ENCODE peak calls at places on chromosome 22, in nine cellular contexts. N is upper lobe of right lung; S is A549; C is CD4-positive, alpha-beta T cell; I is HT1080; V is NAMALWA; Z is cardiac muscle cell; D is AG04450; U is amniotic stem cell. P is an unnamed sample.

GRCh38 chr22:29475550-29475949 is 4.5 kb upstream of the NEFH start:
- DNase-seq in S (no peak), N (no peak), Z (no peak), I (no peak), U (no peak), V (peak; percentile 77), C (no peak), D (no peak), P (no peak)

GRCh38 chr22:45717787-45718186 is 46.2 kb downstream of the ATXN10 start:
- DNase-seq in C (no peak), S (no peak), V (no peak), U (no peak), I (peak; percentile 76), D (peak; percentile 16), N (no peak), Z (no peak), P (peak; percentile 50)

GRCh38 chr22:36193171-36193570 is 8.4 kb downstream of the APOL4 start:
- DNase-seq in I (no peak), V (no peak), S (no peak), D (no peak), U (no peak), Z (no peak), N (no peak), C (no peak), P (no peak)

GRCh38 chr22:30511109-30511508 is 5.6 kb upstream of the SEC14L4 start:
- DNase-seq in D (no peak), I (no peak), N (no peak), V (no peak), U (no peak), S (no peak), C (no peak), Z (no peak), P (no peak)

GRCh38 chr22:29310863-29311339 is 4.5 kb downstream of the GAS2L1 start:
- DNase-seq in C (peak; percentile 21), D (peak; percentile 90), U (peak; percentile 87), S (peak; percentile 91), Z (no peak), I (peak; percentile 98), N (peak; percentile 96), V (peak; percentile 61), P (peak; percentile 75)

GRCh38 chr22:35708453-35708852 is 9.2 kb upstream of the APOL5 start:
- DNase-seq in N (no peak), I (no peak), S (no peak), U (no peak), V (no peak), D (no peak), Z (no peak), C (no peak), P (no peak)

GRCh38 chr22:35376728-35377472 is 4.0 kb upstream of the HMOX1 start:
- DNase-seq in N (peak; percentile 93), U (peak; percentile 94), D (peak; percentile 97), I (peak; percentile 98), S (peak; percentile 75), C (no peak), Z (peak; percentile 90), V (peak; percentile 70), P (peak; percentile 85)

GRCh38 chr22:47285981-47286380 is 523.5 kb downstream of the TBC1D22A start:
- DNase-seq in N (peak; percentile 57), C (no peak), I (no peak), D (no peak), V (no peak), S (no peak), Z (no peak), U (no peak), P (no peak)

GRCh38 chr22:34943830-34944229 is 122.1 kb upstream of the ISX start:
- DNase-seq in C (no peak), S (no peak), Z (no peak), V (peak; percentile 5), N (no peak), U (no peak), D (no peak), I (no peak), P (no peak)

GRCh38 chr22:36948273-36949055 is 35.0 kb downstream of the CSF2RB start:
- DNase-seq in N (no peak), C (no peak), S (no peak), D (no peak), I (no peak), U (no peak), Z (no peak), V (no peak), P (peak; percentile 2)

GRCh38 chr22:46539169-46539568 is 1.7 kb upstream of the CELSR1 start:
- DNase-seq in U (no peak), V (no peak), N (peak; percentile 82), S (no peak), Z (no peak), D (no peak), I (no peak), C (no peak), P (no peak)

GRCh38 chr22:18024276-18024939 is at the start of gene MICAL3:
- DNase-seq in Z (peak; percentile 85), U (peak; percentile 49), N (peak; percentile 70), V (peak; percentile 75), I (peak; percentile 61), C (peak; percentile 44), S (peak; percentile 57), D (no peak), P (no peak)

GRCh38 chr22:42877158-42877557 is 20.1 kb upstream of the ARFGAP3 start:
- DNase-seq in I (no peak), N (no peak), C (no peak), D (no peak), V (no peak), U (no peak), Z (no peak), S (no peak), P (no peak)

GRCh38 chr22:21915624-21916308 is 36.9 kb downstream of the PPM1F start:
- DNase-seq in N (no peak), V (no peak), D (no peak), S (no peak), U (no peak), C (no peak), I (no peak), Z (no peak), P (no peak)

GRCh38 chr22:45631140-45631539 is 40.5 kb upstream of the ATXN10 start:
- DNase-seq in N (peak; percentile 47), S (no peak), C (no peak), V (no peak), Z (no peak), I (no peak), U (no peak), D (no peak), P (no peak)

GRCh38 chr22:36375071-36375980 is 12.4 kb downstream of the MYH9 start:
- DNase-seq in D (no peak), U (no peak), V (no peak), Z (no peak), I (no peak), N (peak; percentile 79), S (no peak), C (no peak), P (no peak)

GRCh38 chr22:25035715-25036114 is 83.2 kb downstream of the KIAA1671 start:
- DNase-seq in V (no peak), S (no peak), C (no peak), D (no peak), N (no peak), I (no peak), Z (no peak), U (no peak), P (no peak)

GRCh38 chr22:28424427-28425080 is 255.1 kb downstream of the TTC28 start:
- DNase-seq in V (no peak), N (no peak), C (no peak), S (no peak), D (peak; percentile 89), Z (no peak), U (no peak), I (no peak), P (no peak)

GRCh38 chr22:22888509-22889353 is 1.1 kb downstream of the IGLL5 start:
- DNase-seq in C (no peak), Z (no peak), I (no peak), N (no peak), V (no peak), D (no peak), S (no peak), U (no peak), P (no peak)

GRCh38 chr22:26608129-26608528 is 9.7 kb downstream of the CRYBB1 start:
- DNase-seq in V (no peak), N (no peak), D (no peak), Z (no peak), S (no peak), U (no peak), C (no peak), I (no peak), P (no peak)

GRCh38 chr22:46577361-46578249 is 40.2 kb upstream of the CELSR1 start:
- DNase-seq in V (no peak), D (no peak), N (peak; percentile 76), I (no peak), Z (no peak), U (no peak), C (no peak), S (no peak), P (no peak)

GRCh38 chr22:42721045-42721434 is 370 bp upstream of the A4GALT start:
- DNase-seq in I (no peak), S (no peak), V (no peak), U (no peak), Z (no peak), N (no peak), C (no peak), D (no peak), P (no peak)

GRCh38 chr22:35458547-35459422 is 58.8 kb downstream of the MCM5 start:
- DNase-seq in N (no peak), Z (no peak), S (no peak), I (no peak), C (no peak), D (no peak), V (no peak), U (no peak), P (no peak)

GRCh38 chr22:43293661-43294392 is 49.3 kb downstream of the SCUBE1 start:
- DNase-seq in U (no peak), I (no peak), S (peak; percentile 32), C (no peak), D (peak; percentile 21), V (no peak), N (peak; percentile 80), Z (no peak), P (no peak)

GRCh38 chr22:36546932-36547331 is 18.0 kb upstream of the EIF3D start:
- DNase-seq in S (peak; percentile 71), I (peak; percentile 93), Z (no peak), U (peak; percentile 37), D (peak; percentile 47), N (no peak), C (no peak), V (no peak), P (no peak)

GRCh38 chr22:33126881-33127280 is 68.7 kb upstream of the SYN3 start:
- DNase-seq in S (no peak), Z (peak; percentile 49), I (no peak), N (no peak), U (no peak), V (no peak), D (no peak), C (no peak), P (no peak)

GRCh38 chr22:21041937-21042336 is 3.8 kb upstream of the LRRC74B start:
- DNase-seq in N (no peak), C (no peak), Z (no peak), U (peak; percentile 11), S (no peak), D (no peak), V (no peak), I (peak; percentile 63), P (peak; percentile 50)

GRCh38 chr22:37762389-37762836 is 45.3 kb upstream of the GCAT start:
- DNase-seq in Z (no peak), I (no peak), N (no peak), D (no peak), S (no peak), U (no peak), V (no peak), C (no peak), P (no peak)

GRCh38 chr22:38901111-38901641 is 29.2 kb upstream of the CBX6 start:
- DNase-seq in V (peak; percentile 27), I (no peak), Z (no peak), D (no peak), U (no peak), N (no peak), C (no peak), S (no peak), P (no peak)

GRCh38 chr22:40679964-40680818 is 907 bp downstream of the MCHR1 start:
- DNase-seq in D (no peak), I (no peak), V (no peak), Z (no peak), S (no peak), C (no peak), N (no peak), U (no peak), P (no peak)

GRCh38 chr22:17570851-17571631 is 7.7 kb downstream of the SLC25A18 start:
- DNase-seq in N (peak; percentile 79), C (no peak), D (no peak), S (no peak), U (no peak), Z (peak; percentile 17), I (no peak), V (no peak), P (no peak)